ENCODE peak calls at places on chromosome X, in nine cellular contexts. M, I, C, W, J, G, U, B and A are unnamed samples.

GRCh38 chrX:68876731-68877130 is 47.9 kb downstream of the EFNB1 start:
- DNase-seq in M (no peak), I (peak), C (peak), W (no peak), J (no peak), G (no peak), U (no peak), B (no peak), A (no peak)

GRCh38 chrX:69196666-69197065 is 31.4 kb upstream of the PJA1 start:
- DNase-seq in M (no peak), I (no peak), C (no peak), W (no peak), J (no peak), G (no peak), U (no peak), B (no peak), A (no peak)

GRCh38 chrX:15619053-15619772 is 18.5 kb upstream of the ACE2 start:
- DNase-seq in M (no peak), I (no peak), C (no peak), W (no peak), J (peak), G (no peak), U (no peak), B (peak), A (no peak)

GRCh38 chrX:13545731-13546130 is 23.7 kb upstream of the EGFL6 start:
- DNase-seq in M (no peak), I (no peak), C (no peak), W (no peak), J (no peak), G (no peak), U (no peak), B (no peak), A (no peak)

GRCh38 chrX:93422693-93423092 is 250.7 kb downstream of the NAP1L3 start:
- DNase-seq in M (peak), I (peak), C (peak), W (no peak), J (no peak), G (peak), U (peak), B (peak), A (peak)

GRCh38 chrX:38862100-38862499 is 60.8 kb downstream of the MID1IP1 start:
- DNase-seq in M (no peak), I (no peak), C (no peak), W (no peak), J (no peak), G (no peak), U (no peak), B (no peak), A (no peak)

GRCh38 chrX:154593201-154593600 is 8.3 kb downstream of the CTAG1A start:
- DNase-seq in M (no peak), I (no peak), C (peak), W (no peak), J (no peak), G (no peak), U (no peak), B (no peak), A (no peak)

GRCh38 chrX:38151426-38151825 is 69.2 kb downstream of the SRPX start:
- DNase-seq in M (no peak), I (no peak), C (no peak), W (no peak), J (peak), G (no peak), U (no peak), B (no peak), A (no peak)

GRCh38 chrX:39115166-39115565 is 313.9 kb downstream of the MID1IP1 start:
- DNase-seq in M (no peak), I (no peak), C (no peak), W (no peak), J (no peak), G (no peak), U (no peak), B (no peak), A (no peak)

GRCh38 chrX:49951524-49952193 is 29.3 kb downstream of the CLCN5 start:
- DNase-seq in M (no peak), I (no peak), C (no peak), W (no peak), J (peak), G (no peak), U (no peak), B (peak), A (no peak)

GRCh38 chrX:113330416-113330815 is 489.8 kb upstream of the AMOT start:
- DNase-seq in M (no peak), I (no peak), C (no peak), W (no peak), J (no peak), G (no peak), U (no peak), B (peak), A (no peak)

GRCh38 chrX:74232859-74233258 is 71.1 kb upstream of the ZCCHC13 start:
- DNase-seq in M (no peak), I (no peak), C (no peak), W (no peak), J (peak), G (peak), U (no peak), B (peak), A (no peak)

GRCh38 chrX:31124536-31124935 is 52.7 kb upstream of the FTHL17 start:
- DNase-seq in M (no peak), I (no peak), C (no peak), W (no peak), J (no peak), G (no peak), U (no peak), B (no peak), A (no peak)

GRCh38 chrX:135697614-135698013 is 15.8 kb upstream of the CT45A1 start:
- DNase-seq in M (no peak), I (no peak), C (no peak), W (no peak), J (no peak), G (peak), U (no peak), B (no peak), A (no peak)

GRCh38 chrX:119218198-119218597 is 17.9 kb upstream of the PGRMC1 start:
- DNase-seq in M (no peak), I (no peak), C (no peak), W (no peak), J (no peak), G (peak), U (no peak), B (peak), A (no peak)

GRCh38 chrX:132033166-132033565 is 10.1 kb downstream of the STK26 start:
- DNase-seq in M (no peak), I (no peak), C (no peak), W (no peak), J (no peak), G (no peak), U (no peak), B (no peak), A (no peak)

DNA sequence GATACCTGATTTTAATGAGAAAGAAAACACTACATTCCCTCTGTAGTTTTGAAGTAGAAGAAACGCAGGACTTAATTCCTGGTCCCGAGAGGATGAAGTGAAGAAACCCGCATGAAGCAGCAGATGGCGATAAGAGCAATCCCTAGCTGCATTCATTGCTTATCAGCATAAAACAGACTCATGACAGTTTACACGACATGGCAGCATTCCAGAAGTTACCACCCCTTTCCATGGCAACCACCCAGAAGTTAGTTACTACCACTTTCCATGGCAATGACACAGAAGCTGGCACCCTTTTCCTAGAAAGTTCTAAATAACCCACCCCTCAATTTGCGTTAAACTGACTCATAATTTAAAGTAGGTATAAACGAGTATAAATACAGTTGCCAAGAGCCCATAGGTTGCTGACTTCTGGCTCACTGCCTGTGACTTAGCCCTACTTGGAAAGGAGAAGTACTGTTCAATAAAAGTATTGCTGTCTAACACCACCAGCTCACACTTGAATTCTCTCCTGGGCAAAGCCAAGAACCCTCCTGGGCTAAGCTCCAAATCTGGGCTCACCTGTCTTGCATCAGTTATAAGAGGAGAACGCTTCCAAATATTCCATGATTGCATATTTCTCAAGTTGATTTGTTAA is 5.5 kb upstream of the XAGE2 start:
- DNase-seq in M (no peak), I (peak), C (no peak), W (no peak), J (no peak), G (peak), U (no peak), B (peak), A (no peak)
- TF ChIP-seq CTCF in M (no peak), I (peak), C (no peak), W (no peak), J (no peak), G (peak), U (no peak), B (peak), A (no peak)

GRCh38 chrX:139758809-139759208 is 50.8 kb upstream of the MCF2 start:
- DNase-seq in M (no peak), I (no peak), C (no peak), W (no peak), J (no peak), G (no peak), U (no peak), B (no peak), A (no peak)

GRCh38 chrX:139762400-139763183 is 54.6 kb upstream of the MCF2 start:
- DNase-seq in M (no peak), I (no peak), C (no peak), W (no peak), J (peak), G (no peak), U (no peak), B (peak), A (no peak)

GRCh38 chrX:139758250-139758649 is 50.3 kb upstream of the MCF2 start:
- DNase-seq in M (no peak), I (no peak), C (no peak), W (no peak), J (no peak), G (no peak), U (no peak), B (no peak), A (no peak)

GRCh38 chrX:139759637-139760036 is 51.7 kb upstream of the MCF2 start:
- DNase-seq in M (no peak), I (peak), C (peak), W (no peak), J (peak), G (peak), U (no peak), B (peak), A (peak)
- TF ChIP-seq CTCF in M (peak), I (peak), C (peak), W (no peak), J (peak), G (peak), U (peak), B (peak), A (peak)

GRCh38 chrX:36961590-36961989 is 46.6 kb upstream of the FAM47C start:
- DNase-seq in M (no peak), I (peak), C (no peak), W (no peak), J (no peak), G (peak), U (no peak), B (no peak), A (peak)

GRCh38 chrX:36963069-36963808 is 44.9 kb upstream of the FAM47C start:
- DNase-seq in M (no peak), I (no peak), C (no peak), W (no peak), J (no peak), G (no peak), U (no peak), B (no peak), A (peak)

DNA sequence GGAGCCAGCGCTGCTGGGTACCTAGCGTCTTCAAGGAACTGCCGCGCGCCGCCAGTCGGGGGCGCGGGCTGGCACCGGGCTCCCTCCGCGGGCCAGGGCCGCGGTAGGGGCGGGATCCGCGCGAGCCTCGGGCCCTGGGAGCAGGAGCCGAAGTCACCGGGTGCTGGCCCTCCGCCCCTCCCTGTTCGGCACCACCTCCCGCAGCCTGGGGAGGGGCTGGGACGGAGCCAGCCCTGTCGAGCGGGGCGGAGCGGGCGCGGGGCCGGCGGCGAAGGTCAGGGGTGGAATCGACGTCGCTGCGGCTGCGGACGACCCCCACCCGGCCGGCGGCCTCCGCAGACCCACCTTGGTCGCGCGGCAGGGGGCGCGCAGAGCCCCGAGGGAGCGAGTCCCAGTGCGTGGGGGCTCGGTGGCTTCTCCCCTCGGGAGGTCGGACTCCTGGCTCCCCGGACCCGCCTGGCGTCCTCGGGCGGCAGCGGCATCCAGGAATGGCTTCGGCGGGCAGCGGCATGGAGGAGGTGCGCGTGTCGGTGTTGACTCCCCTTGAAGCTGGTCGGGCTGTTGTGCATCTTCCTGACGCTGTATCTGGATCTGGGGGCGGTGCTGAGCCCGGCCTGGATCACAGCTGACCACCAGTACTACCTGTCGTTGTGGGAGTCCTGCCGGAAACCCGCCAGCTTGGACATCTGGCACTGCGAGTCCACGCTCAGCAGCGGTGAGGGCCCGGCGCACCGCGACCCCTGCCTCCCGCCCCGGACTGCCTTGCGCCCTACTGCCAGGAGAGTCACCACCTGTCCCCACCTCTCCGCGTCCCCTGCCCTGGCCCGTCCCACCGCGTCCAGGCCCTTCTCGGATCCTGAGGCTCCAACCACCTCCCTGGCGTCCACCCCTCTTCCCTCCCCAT is 50.5 kb upstream of the FAM47C start:
- DNase-seq in M (peak), I (peak), C (no peak), W (no peak), J (peak), G (peak), U (no peak), B (no peak), A (peak)
- TF ChIP-seq CTCF in M (peak), I (peak), C (no peak), W (no peak), J (no peak), G (peak), U (no peak), B (no peak), A (peak)

GRCh38 chrX:40150503-40150902 is 52.7 kb upstream of the BCOR start:
- DNase-seq in M (no peak), I (peak), C (no peak), W (no peak), J (no peak), G (no peak), U (no peak), B (no peak), A (no peak)
- TF ChIP-seq CTCF in M (no peak), I (no peak), C (no peak), W (no peak), J (no peak), G (no peak), U (no peak), B (no peak), A (no peak)

GRCh38 chrX:19990225-19990518 is 689 bp downstream of the BCLAF3 start:
- DNase-seq in M (no peak), I (no peak), C (no peak), W (peak), J (no peak), G (peak), U (no peak), B (no peak), A (no peak)

GRCh38 chrX:19986531-19986930 is 4.3 kb downstream of the BCLAF3 start:
- DNase-seq in M (no peak), I (no peak), C (no peak), W (no peak), J (no peak), G (no peak), U (no peak), B (no peak), A (no peak)

GRCh38 chrX:19990519-19991349 is at the start of gene BCLAF3:
- DNase-seq in M (peak), I (peak), C (peak), W (peak), J (peak), G (peak), U (peak), B (peak), A (peak)

GRCh38 chrX:19987856-19988255 is 3.0 kb downstream of the BCLAF3 start:
- DNase-seq in M (no peak), I (no peak), C (no peak), W (no peak), J (no peak), G (no peak), U (no peak), B (no peak), A (no peak)

DNA sequence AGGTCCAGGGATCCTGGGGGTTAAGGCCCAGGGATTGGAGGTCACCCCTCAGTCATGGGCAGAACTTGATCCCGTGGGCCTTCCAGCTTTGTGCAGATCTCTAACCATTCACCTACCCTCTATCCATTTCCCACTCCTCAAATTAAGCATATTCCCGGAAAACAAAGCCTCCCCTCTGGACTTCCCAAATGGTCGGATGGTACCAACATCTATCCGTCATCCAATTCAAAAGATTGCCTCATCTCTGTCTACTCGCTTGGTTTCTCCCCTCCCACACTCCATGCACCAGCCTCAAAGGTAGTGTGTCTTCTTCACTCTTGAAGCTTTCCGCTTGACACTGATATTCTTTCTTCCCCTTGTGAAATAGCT is 473 bp upstream of the BCLAF3 start:
- DNase-seq in M (no peak), I (no peak), C (no peak), W (no peak), J (no peak), G (peak), U (no peak), B (no peak), A (no peak)
- TF ChIP-seq CTCF in M (no peak), I (no peak), C (no peak), W (no peak), J (no peak), G (no peak), U (no peak), B (no peak), A (no peak)

GRCh38 chrX:18353931-18354368 is 538 bp downstream of the SCML2 start:
- DNase-seq in M (peak), I (peak), C (peak), W (no peak), J (no peak), G (peak), U (no peak), B (no peak), A (peak)
- TF ChIP-seq CTCF in M (peak), I (peak), C (peak), W (no peak), J (no peak), G (peak), U (no peak), B (no peak), A (no peak)